ENCODE peak calls at places on chromosome 5, in nine cellular contexts. J, I, X, H, M, G, E, S and W are unnamed samples.

GRCh38 chr5:92939428-92939827 is 641.6 kb downstream of the NR2F1-AS1 start:
- DNase-seq in J (no peak), I (no peak), X (no peak), H (peak), M (peak), G (no peak), E (no peak), S (no peak), W (no peak)

GRCh38 chr5:131265318-131265803 is 1.5 kb downstream of the CDC42SE2 start:
- DNase-seq in J (peak), I (no peak), X (no peak), H (peak), M (no peak), G (no peak), E (no peak), S (no peak), W (peak)

GRCh38 chr5:9431496-9432258 is 114.2 kb downstream of the SEMA5A start:
- DNase-seq in J (no peak), I (no peak), X (no peak), H (peak), M (no peak), G (no peak), E (no peak), S (no peak), W (no peak)

GRCh38 chr5:132489871-132490483 is 596 bp downstream of the IRF1 start:
- DNase-seq in J (peak), I (no peak), X (no peak), H (peak), M (peak), G (no peak), E (peak), S (no peak), W (peak)

GRCh38 chr5:138408023-138408422 is 30.8 kb upstream of the REEP2 start:
- DNase-seq in J (peak), I (no peak), X (no peak), H (no peak), M (peak), G (no peak), E (no peak), S (no peak), W (peak)

GRCh38 chr5:9401786-9402472 is 143.9 kb downstream of the SEMA5A start:
- DNase-seq in J (no peak), I (no peak), X (no peak), H (peak), M (no peak), G (no peak), E (peak), S (no peak), W (peak)

GRCh38 chr5:144703776-144704175 is 533.1 kb downstream of the KCTD16 start:
- DNase-seq in J (no peak), I (no peak), X (no peak), H (no peak), M (no peak), G (no peak), E (no peak), S (no peak), W (no peak)

GRCh38 chr5:133396187-133396621 is 216.1 kb downstream of the FSTL4 start:
- DNase-seq in J (no peak), I (no peak), X (no peak), H (peak), M (no peak), G (no peak), E (no peak), S (no peak), W (no peak)

GRCh38 chr5:169354263-169354662 is 53.3 kb upstream of the SLIT3 start:
- DNase-seq in J (no peak), I (no peak), X (no peak), H (peak), M (no peak), G (no peak), E (no peak), S (no peak), W (peak)

GRCh38 chr5:177373806-177374205 is 10.4 kb upstream of the SLC34A1 start:
- DNase-seq in J (no peak), I (no peak), X (no peak), H (no peak), M (no peak), G (no peak), E (no peak), S (no peak), W (peak)

GRCh38 chr5:61409568-61409967 is 77.5 kb downstream of the ZSWIM6 start:
- DNase-seq in J (no peak), I (no peak), X (peak), H (peak), M (no peak), G (peak), E (peak), S (peak), W (peak)

GRCh38 chr5:157479166-157479565 is 19.2 kb downstream of the NIPAL4 start:
- DNase-seq in J (no peak), I (no peak), X (no peak), H (no peak), M (no peak), G (no peak), E (no peak), S (no peak), W (peak)

GRCh38 chr5:10896016-10896415 is 135.0 kb upstream of the DAP start:
- DNase-seq in J (no peak), I (no peak), X (no peak), H (no peak), M (no peak), G (no peak), E (no peak), S (peak), W (peak)

GRCh38 chr5:174876-175465 is 16.3 kb upstream of the LRRC14B start:
- DNase-seq in J (no peak), I (no peak), X (no peak), H (no peak), M (no peak), G (no peak), E (no peak), S (no peak), W (no peak)

GRCh38 chr5:72107874-72108199 is 562 bp downstream of the MAP1B start:
- DNase-seq in J (no peak), I (no peak), X (no peak), H (peak), M (no peak), G (no peak), E (no peak), S (no peak), W (no peak)

GRCh38 chr5:136057401-136057951 is 28.7 kb downstream of the TGFBI start:
- DNase-seq in J (no peak), I (no peak), X (peak), H (peak), M (no peak), G (no peak), E (no peak), S (no peak), W (no peak)

GRCh38 chr5:177430146-177430951 is 3.9 kb downstream of the GRK6 start:
- DNase-seq in J (peak), I (no peak), X (no peak), H (no peak), M (peak), G (no peak), E (no peak), S (no peak), W (peak)

GRCh38 chr5:145975361-145976066 is 39.1 kb downstream of the SH3RF2 start:
- DNase-seq in J (no peak), I (no peak), X (peak), H (peak), M (peak), G (no peak), E (peak), S (peak), W (peak)

GRCh38 chr5:135085133-135085935 is 51.3 kb upstream of the PITX1 start:
- DNase-seq in J (no peak), I (no peak), X (no peak), H (no peak), M (no peak), G (no peak), E (no peak), S (no peak), W (peak)

GRCh38 chr5:148808864-148809642 is 17.4 kb upstream of the ADRB2 start:
- DNase-seq in J (peak), I (no peak), X (no peak), H (no peak), M (peak), G (no peak), E (no peak), S (no peak), W (no peak)

GRCh38 chr5:35938518-35939227 is at the start of gene CAPSL:
- DNase-seq in J (peak), I (no peak), X (no peak), H (peak), M (no peak), G (peak), E (peak), S (peak), W (peak)

GRCh38 chr5:4230905-4231561 is 635.4 kb downstream of the IRX1 start:
- DNase-seq in J (no peak), I (no peak), X (no peak), H (no peak), M (no peak), G (no peak), E (no peak), S (no peak), W (no peak)

GRCh38 chr5:61866930-61867329 is 439.1 kb upstream of the KIF2A start:
- DNase-seq in J (no peak), I (no peak), X (no peak), H (peak), M (no peak), G (peak), E (peak), S (peak), W (peak)

GRCh38 chr5:126868961-126869451 is 92.1 kb downstream of the LMNB1 start:
- DNase-seq in J (no peak), I (no peak), X (no peak), H (peak), M (peak), G (no peak), E (no peak), S (no peak), W (peak)

GRCh38 chr5:159096555-159097460 is 2.9 kb downstream of the EBF1 start:
- DNase-seq in J (peak), I (no peak), X (no peak), H (no peak), M (no peak), G (no peak), E (no peak), S (no peak), W (no peak)

GRCh38 chr5:159095882-159096554 is 3.7 kb downstream of the EBF1 start:
- DNase-seq in J (no peak), I (no peak), X (no peak), H (no peak), M (no peak), G (no peak), E (no peak), S (no peak), W (no peak)

GRCh38 chr5:159094745-159095144 is 5.0 kb downstream of the EBF1 start:
- DNase-seq in J (peak), I (no peak), X (no peak), H (peak), M (peak), G (no peak), E (no peak), S (peak), W (peak)

GRCh38 chr5:159097461-159098284 is 2.0 kb downstream of the EBF1 start:
- DNase-seq in J (peak), I (no peak), X (no peak), H (peak), M (peak), G (no peak), E (peak), S (no peak), W (no peak)

GRCh38 chr5:159095218-159095617 is 4.5 kb downstream of the EBF1 start:
- DNase-seq in J (no peak), I (no peak), X (no peak), H (no peak), M (no peak), G (no peak), E (no peak), S (no peak), W (no peak)
- H3K4me3 ChIP-seq in J (peak), I (no peak), X (no peak), H (peak), M (no peak), G (no peak), E (no peak), S (no peak), W (no peak)

GRCh38 chr5:73304381-73304780 is 131.4 kb downstream of the TMEM174 start:
- DNase-seq in J (no peak), I (no peak), X (no peak), H (no peak), M (no peak), G (no peak), E (no peak), S (peak), W (no peak)

GRCh38 chr5:73301208-73302088 is 128.5 kb downstream of the TMEM174 start:
- DNase-seq in J (no peak), I (no peak), X (no peak), H (no peak), M (no peak), G (no peak), E (no peak), S (no peak), W (no peak)

GRCh38 chr5:73305386-73305785 is 132.4 kb downstream of the TMEM174 start:
- DNase-seq in J (no peak), I (no peak), X (no peak), H (peak), M (no peak), G (no peak), E (no peak), S (no peak), W (no peak)

GRCh38 chr5:73302797-73303138 is 129.8 kb downstream of the TMEM174 start:
- DNase-seq in J (no peak), I (no peak), X (no peak), H (no peak), M (no peak), G (no peak), E (no peak), S (no peak), W (peak)

DNA sequence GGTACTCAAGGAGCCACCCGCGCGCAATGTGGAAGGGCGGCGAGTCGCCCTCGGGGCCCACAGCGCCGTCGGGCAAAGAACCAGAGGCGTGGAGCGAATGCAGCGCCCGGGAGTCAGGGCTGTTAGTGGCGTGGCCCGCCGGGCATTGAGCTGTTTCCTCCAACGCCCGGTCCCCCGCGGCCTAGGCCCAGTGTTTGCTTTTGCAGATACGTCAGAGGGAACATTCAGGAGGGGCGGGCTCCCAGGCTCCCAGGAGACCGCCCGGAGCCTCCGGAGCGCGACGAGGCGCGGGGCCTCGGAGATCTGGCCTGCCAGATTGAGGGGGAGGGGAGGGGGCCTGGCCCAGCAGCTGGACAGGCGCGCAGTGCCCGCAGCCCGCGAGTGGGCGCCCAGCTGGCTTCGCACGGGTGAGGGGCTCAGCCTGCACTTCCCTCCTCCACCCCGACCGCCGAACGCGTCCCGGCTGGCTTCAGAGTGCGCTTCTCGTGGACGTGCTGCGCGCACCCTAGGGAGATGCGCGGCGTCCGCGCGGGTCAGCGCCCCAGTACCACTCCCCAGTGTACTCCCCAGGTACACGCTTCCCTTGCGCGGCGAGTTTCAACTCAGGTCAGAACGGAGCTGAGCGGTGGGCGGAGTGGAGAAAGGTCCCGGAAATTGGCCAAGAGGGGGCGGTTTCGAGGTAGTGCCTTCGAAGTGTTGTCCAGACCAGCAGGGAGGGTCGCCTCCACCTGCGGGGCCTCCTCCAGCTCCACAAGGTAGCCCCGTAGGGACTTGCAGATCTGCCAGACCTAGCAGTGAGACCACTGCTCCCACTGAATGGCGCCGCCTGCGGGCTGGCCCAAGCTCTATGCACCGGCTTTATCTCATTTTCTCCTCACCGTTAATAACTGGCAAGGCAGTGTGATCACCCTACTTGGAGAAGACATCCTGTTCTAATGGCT is 130.4 kb downstream of the TMEM174 start:
- DNase-seq in J (no peak), I (no peak), X (no peak), H (peak), M (peak), G (no peak), E (no peak), S (no peak), W (no peak)
- H3K4me3 ChIP-seq in J (no peak), I (no peak), X (no peak), H (peak), M (peak), G (no peak), E (no peak), S (peak), W (no peak)

GRCh38 chr5:143350341-143350740 is 53.1 kb downstream of the NR3C1 start:
- DNase-seq in J (no peak), I (no peak), X (no peak), H (no peak), M (no peak), G (no peak), E (no peak), S (no peak), W (no peak)

GRCh38 chr5:143355710-143356109 is 47.8 kb downstream of the NR3C1 start:
- DNase-seq in J (no peak), I (peak), X (peak), H (peak), M (peak), G (peak), E (peak), S (peak), W (peak)

GRCh38 chr5:143354025-143354424 is 49.5 kb downstream of the NR3C1 start:
- DNase-seq in J (no peak), I (no peak), X (no peak), H (peak), M (no peak), G (no peak), E (no peak), S (no peak), W (no peak)

GRCh38 chr5:143350790-143351603 is 52.5 kb downstream of the NR3C1 start:
- DNase-seq in J (no peak), I (no peak), X (peak), H (peak), M (no peak), G (peak), E (peak), S (no peak), W (peak)

GRCh38 chr5:143352691-143353090 is 50.8 kb downstream of the NR3C1 start:
- DNase-seq in J (no peak), I (no peak), X (no peak), H (no peak), M (no peak), G (no peak), E (no peak), S (no peak), W (no peak)
- H3K4me3 ChIP-seq in J (no peak), I (peak), X (no peak), H (no peak), M (no peak), G (no peak), E (no peak), S (no peak), W (no peak)

GRCh38 chr5:86814907-86815306 is 197.2 kb downstream of the COX7C start:
- DNase-seq in J (no peak), I (no peak), X (no peak), H (no peak), M (no peak), G (no peak), E (no peak), S (no peak), W (no peak)
- H3K4me3 ChIP-seq in J (no peak), I (no peak), X (no peak), H (no peak), M (no peak), G (no peak), E (no peak), S (no peak), W (no peak)

DNA sequence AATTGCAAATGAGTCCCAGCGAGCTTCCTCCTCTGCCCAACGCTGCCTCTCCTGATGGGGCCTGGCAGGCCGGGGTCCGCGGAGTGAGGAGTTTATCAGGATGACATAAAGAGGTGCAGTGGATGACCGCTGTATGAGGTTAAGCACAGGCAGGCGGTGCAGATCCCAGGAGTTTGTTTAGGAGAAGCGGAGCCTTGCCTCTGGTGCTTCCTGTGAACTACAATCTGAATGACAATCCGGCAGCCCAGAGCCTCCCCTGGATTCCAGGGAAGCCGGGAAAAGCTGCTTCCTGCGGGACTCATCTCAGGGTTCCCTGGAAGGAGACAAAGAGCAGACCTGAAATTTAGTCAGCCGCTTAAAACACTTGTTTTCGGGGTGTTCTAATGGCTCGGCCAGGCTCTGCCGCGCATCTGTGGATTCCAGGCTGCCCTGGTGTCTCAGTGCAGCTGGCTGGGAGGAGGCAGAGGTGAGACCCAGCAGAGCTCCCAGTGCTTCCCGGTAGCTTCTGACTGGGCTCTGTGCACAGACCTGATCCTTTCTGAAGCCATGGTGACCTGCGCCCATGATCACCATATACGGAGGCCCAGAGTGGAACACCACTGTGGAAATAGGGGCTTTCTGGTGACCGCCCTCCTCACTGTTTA is 69.9 kb upstream of the IRX4 start:
- DNase-seq in J (no peak), I (no peak), X (no peak), H (no peak), M (no peak), G (no peak), E (no peak), S (no peak), W (no peak)
- H3K4me3 ChIP-seq in J (no peak), I (no peak), X (no peak), H (no peak), M (no peak), G (no peak), E (no peak), S (no peak), W (no peak)

DNA sequence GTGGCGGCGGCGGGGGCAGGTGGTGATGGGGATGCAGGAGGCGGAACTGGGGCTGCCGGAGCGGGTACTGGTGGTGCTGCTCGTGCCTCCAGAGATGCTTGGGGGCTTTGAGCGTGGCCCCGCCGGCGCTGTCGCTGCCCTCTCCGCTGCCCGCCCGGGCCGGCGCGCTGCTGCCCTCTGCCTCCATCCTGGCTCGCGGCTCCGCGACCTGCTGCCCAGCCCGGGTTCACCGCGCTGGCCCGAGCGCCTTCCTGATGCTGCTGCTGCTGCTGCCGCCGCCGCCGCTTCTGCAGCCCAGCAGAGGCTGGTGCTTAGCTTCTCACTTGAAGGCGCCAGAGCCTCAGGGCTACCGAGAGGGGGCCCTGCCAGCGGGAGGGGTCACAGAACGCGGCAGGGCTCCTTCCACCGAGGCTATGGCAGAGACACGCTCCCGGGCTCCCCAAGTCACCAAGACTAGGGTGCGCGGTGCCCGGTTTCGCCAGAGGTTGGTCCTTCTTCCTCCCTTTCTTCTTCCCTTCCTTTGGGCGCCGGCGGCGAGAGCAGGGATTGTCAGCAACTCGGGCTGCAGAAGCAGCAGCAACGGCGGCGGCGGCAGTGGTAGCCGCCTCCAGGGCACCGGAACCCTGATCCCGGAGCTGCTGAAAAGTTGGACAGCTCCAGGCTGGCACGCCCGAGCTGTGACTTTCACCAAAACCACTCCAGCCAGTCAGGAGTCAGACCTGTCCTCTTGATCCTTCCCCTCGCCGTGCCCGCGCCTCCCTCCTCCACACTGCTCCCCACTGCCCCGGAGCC is at the start of gene PDE4D:
- DNase-seq in J (no peak), I (no peak), X (no peak), H (peak), M (peak), G (peak), E (peak), S (peak), W (peak)
- H3K4me3 ChIP-seq in J (no peak), I (no peak), X (peak), H (peak), M (peak), G (peak), E (peak), S (peak), W (no peak)

GRCh38 chr5:106882035-106882434 is 788.7 kb downstream of the EFNA5 start:
- DNase-seq in J (no peak), I (no peak), X (no peak), H (no peak), M (no peak), G (no peak), E (no peak), S (no peak), W (no peak)
- H3K4me3 ChIP-seq in J (no peak), I (no peak), X (no peak), H (no peak), M (no peak), G (no peak), E (no peak), S (no peak), W (no peak)